ENCODE peak calls at places on chromosomes 2 and 18, in six cellular contexts. K, Y, X, E, F and I are unnamed samples.
A peak's percentile ranks its signal among the peaks of the same experiment; 100 is the strongest.

GRCh38 chr18:80181642-80182461 is 65.5 kb downstream of the PARD6G start:
- DNase-seq in X (peak; percentile 42), E (no peak), F (no peak), Y (peak; percentile 56), K (no peak), I (no peak)

GRCh38 chr2:223597071-223597470 is 5.1 kb downstream of the SCG2 start:
- DNase-seq in E (peak; percentile 79), X (no peak), Y (no peak), F (no peak), K (no peak), I (no peak)

GRCh38 chr2:212037062-212037461 is 501.5 kb downstream of the ERBB4 start:
- DNase-seq in Y (no peak), E (no peak), X (no peak), F (no peak), K (no peak), I (no peak)

GRCh38 chr2:145184741-145185671 is 665.1 kb upstream of the ZEB2 start:
- DNase-seq in E (no peak), X (no peak), K (no peak), F (no peak), Y (no peak), I (no peak)

GRCh38 chr2:228318218-228318617 is 136.7 kb upstream of the SPHKAP start:
- DNase-seq in X (no peak), E (no peak), F (no peak), K (no peak), Y (no peak), I (peak; percentile 54)

GRCh38 chr2:161576421-161576820 is 47.8 kb upstream of the SLC4A10 start:
- DNase-seq in F (no peak), Y (no peak), X (no peak), E (no peak), K (no peak), I (no peak)

GRCh38 chr18:39711701-39712100 is 2146.1 kb upstream of the CELF4 start:
- DNase-seq in K (no peak), Y (no peak), X (no peak), E (no peak), F (no peak), I (no peak)

GRCh38 chr18:9732031-9732430 is 23.9 kb downstream of the RAB31 start:
- DNase-seq in F (no peak), E (no peak), K (no peak), X (no peak), Y (no peak), I (no peak)

GRCh38 chr2:15048000-15048399 is 415.5 kb downstream of the LRATD1 start:
- DNase-seq in Y (no peak), E (no peak), F (no peak), X (no peak), K (no peak), I (no peak)

GRCh38 chr2:46967990-46968647 is 52.5 kb upstream of the MCFD2 start:
- DNase-seq in X (peak; percentile 93), F (peak; percentile 86), Y (peak; percentile 87), K (peak; percentile 53), E (peak; percentile 74), I (peak; percentile 89)

GRCh38 chr2:162490795-162491470 is 147.0 kb downstream of the GCA start:
- DNase-seq in X (no peak), E (no peak), Y (no peak), F (no peak), K (no peak), I (no peak)

GRCh38 chr2:197306691-197307030 is 3.9 kb downstream of the ANKRD44 start:
- DNase-seq in E (no peak), X (no peak), Y (peak; percentile 63), K (no peak), F (peak; percentile 48), I (peak; percentile 80)

GRCh38 chr2:61011649-61012048 is 5.9 kb upstream of the PEX13 start:
- DNase-seq in Y (no peak), E (no peak), K (no peak), F (no peak), X (no peak), I (no peak)

GRCh38 chr2:148721520-148721931 is 77.0 kb downstream of the EPC2 start:
- DNase-seq in K (no peak), Y (no peak), E (no peak), F (no peak), X (no peak), I (no peak)

GRCh38 chr2:204024503-204024902 is 87.9 kb downstream of the ICOS start:
- DNase-seq in E (peak; percentile 47), Y (no peak), F (no peak), K (no peak), X (no peak), I (no peak)

GRCh38 chr2:64934530-64934929 is 54.7 kb upstream of the SLC1A4 start:
- DNase-seq in K (no peak), E (no peak), F (no peak), X (no peak), Y (no peak), I (no peak)
- H3K27ac ChIP-seq in K (no peak overlapping the region), E (no peak overlapping the region), F (no peak overlapping the region), X (no peak overlapping the region), Y (no peak overlapping the region), I (no peak overlapping the region)

GRCh38 chr2:200748779-200749178 is 62.9 kb upstream of the BZW1 start:
- DNase-seq in Y (no peak), F (no peak), X (no peak), K (no peak), E (no peak), I (no peak)

GRCh38 chr2:200749631-200750322 is 61.9 kb upstream of the BZW1 start:
- DNase-seq in X (no peak), E (no peak), F (no peak), K (no peak), Y (no peak), I (no peak)

GRCh38 chr2:200746301-200746700 is 65.4 kb upstream of the BZW1 start:
- DNase-seq in X (no peak), Y (no peak), E (no peak), F (no peak), K (no peak), I (no peak)

GRCh38 chr2:200750323-200750910 is 61.3 kb upstream of the BZW1 start:
- DNase-seq in X (no peak), Y (no peak), K (no peak), F (no peak), E (no peak), I (no peak)

GRCh38 chr2:200747668-200748618 is 63.8 kb upstream of the BZW1 start:
- DNase-seq in Y (no peak), X (no peak), F (no peak), K (no peak), E (peak; percentile 99), I (no peak)
- H3K4me3 ChIP-seq in Y (no peak overlapping the region), X (no peak overlapping the region), F (no peak overlapping the region), K (no peak overlapping the region), E (no peak overlapping the region), I (no peak overlapping the region)

DNA sequence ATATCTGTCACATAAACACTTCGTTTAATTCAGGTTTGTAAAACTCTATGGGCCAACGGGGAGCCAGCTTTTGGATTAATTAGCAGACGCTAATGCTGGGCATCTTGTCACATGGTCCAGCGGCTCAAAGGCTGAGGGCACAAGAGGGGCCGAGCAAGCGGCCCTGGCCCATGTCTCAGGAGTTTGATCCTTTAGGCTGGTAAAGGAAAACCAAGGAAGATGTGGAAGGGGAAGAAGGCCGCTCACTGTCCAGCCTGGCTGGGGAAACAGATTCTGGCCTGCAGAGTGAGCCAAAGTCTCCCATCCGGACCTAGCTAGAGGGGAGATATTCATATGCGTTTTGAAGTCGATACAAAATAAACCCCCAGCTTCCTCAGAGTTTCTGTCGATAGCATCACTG is 248.6 kb upstream of the SIX2 start:
- DNase-seq in K (no peak), F (no peak), E (no peak), X (no peak), Y (no peak), I (no peak)
- H3K27ac ChIP-seq in K (no peak overlapping the region), F (no peak overlapping the region), E (no peak overlapping the region), X (no peak overlapping the region), Y (no peak overlapping the region), I (no peak overlapping the region)

GRCh38 chr2:207162319-207162718 is 3.4 kb downstream of the KLF7 start:
- DNase-seq in Y (no peak), X (no peak), E (no peak), F (no peak), K (no peak), I (no peak)
- H3K4me3 ChIP-seq in Y (peak overlapping the region; percentile 76), X (peak overlapping the region; percentile 84), E (peak overlapping the region; percentile 78), F (no peak overlapping the region), K (peak overlapping the region; percentile 85), I (peak overlapping the region; percentile 97)

GRCh38 chr18:12580630-12581342 is 77.1 kb downstream of the SPIRE1 start:
- DNase-seq in X (no peak), K (no peak), F (peak; percentile 40), Y (no peak), E (no peak), I (no peak)

GRCh38 chr18:12585218-12585617 is 72.7 kb downstream of the SPIRE1 start:
- DNase-seq in F (no peak), K (no peak), Y (no peak), E (no peak), X (no peak), I (no peak)

GRCh38 chr18:12574494-12575185 is 83.3 kb downstream of the SPIRE1 start:
- DNase-seq in K (no peak), Y (no peak), E (no peak), F (no peak), X (no peak), I (no peak)

GRCh38 chr18:12577848-12578247 is 80.1 kb downstream of the SPIRE1 start:
- DNase-seq in F (no peak), Y (no peak), K (no peak), E (no peak), X (no peak), I (no peak)

DNA sequence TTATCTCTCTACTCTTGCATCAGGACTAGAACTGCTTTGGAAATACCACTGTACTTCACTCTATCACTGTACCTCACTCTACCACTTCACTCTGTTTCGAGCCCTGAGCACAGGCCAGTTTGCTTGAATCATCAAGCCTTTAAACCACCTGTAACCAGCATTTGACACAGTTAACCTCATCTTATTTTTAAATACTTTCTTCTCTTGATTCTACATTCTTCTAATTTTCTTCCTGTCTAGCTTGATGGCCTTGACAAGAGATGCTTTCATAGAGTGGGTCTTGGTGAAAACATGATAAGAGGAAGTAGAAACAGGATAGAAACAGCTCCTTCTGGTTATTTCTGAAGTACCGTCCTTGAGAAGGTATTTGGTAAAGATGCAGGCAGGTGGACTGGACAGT is 78.1 kb downstream of the SPIRE1 start:
- DNase-seq in X (no peak), F (no peak), E (no peak), Y (no peak), K (no peak), I (no peak)
- H3K27ac ChIP-seq in X (no peak overlapping the region), F (no peak overlapping the region), E (no peak overlapping the region), Y (no peak overlapping the region), K (no peak overlapping the region), I (no peak overlapping the region)